ENCODE peak calls at places on chromosomes 6 and 20, in six cellular contexts. P is A549, F is upper lobe of left lung, B is HepG2, T is GM12878, U is K562. H is an unnamed sample.

GRCh38 chr20:33280000-33280680 is 2.9 kb upstream of the BPIFB1 start:
- ATAC-seq in P (no peak), F (no peak), B (peak), T (no peak), U (no peak), H (no peak)

GRCh38 chr6:134746125-134746524 is 203.8 kb downstream of the ALDH8A1 start:
- ATAC-seq in P (peak), F (no peak), B (peak), T (no peak), U (no peak), H (no peak)

GRCh38 chr6:129153257-129153656 is 270.3 kb downstream of the LAMA2 start:
- ATAC-seq in P (no peak), F (no peak), B (no peak), T (no peak), U (no peak), H (peak)

GRCh38 chr6:133705731-133706130 is 183.2 kb upstream of the TCF21 start:
- ATAC-seq in P (no peak), F (no peak), B (no peak), T (no peak), U (no peak), H (no peak)

GRCh38 chr6:136757150-136757549 is 35.1 kb downstream of the MAP3K5 start:
- ATAC-seq in P (no peak), F (no peak), B (no peak), T (no peak), U (no peak), H (peak)

GRCh38 chr20:47741669-47742345 is 43.5 kb downstream of the SULF2 start:
- ATAC-seq in P (no peak), F (no peak), B (peak), T (no peak), U (no peak), H (peak)

GRCh38 chr20:62952373-62953166 is at the start of gene SLC17A9:
- ATAC-seq in P (no peak), F (peak), B (peak), T (peak), U (no peak), H (peak)

GRCh38 chr20:40582531-40582930 is 106.5 kb downstream of the MAFB start:
- ATAC-seq in P (no peak), F (no peak), B (peak), T (no peak), U (no peak), H (no peak)

GRCh38 chr6:106751501-106752252 is 122.3 kb downstream of the QRSL1 start:
- ATAC-seq in P (peak), F (no peak), B (peak), T (no peak), U (no peak), H (no peak)

GRCh38 chr20:50557549-50558134 is 47.5 kb downstream of the PTPN1 start:
- ATAC-seq in P (no peak), F (no peak), B (no peak), T (no peak), U (no peak), H (no peak)

GRCh38 chr6:87907521-87907920 is 140.1 kb upstream of the SPACA1 start:
- ATAC-seq in P (no peak), F (no peak), B (no peak), T (peak), U (no peak), H (no peak)

GRCh38 chr6:6414946-6415345 is 94.5 kb upstream of the F13A1 start:
- ATAC-seq in P (no peak), F (no peak), B (no peak), T (no peak), U (no peak), H (no peak)

GRCh38 chr20:16615199-16615598 is 42.0 kb upstream of the KIF16B start:
- ATAC-seq in P (no peak), F (no peak), B (no peak), T (no peak), U (no peak), H (no peak)

GRCh38 chr20:53570446-53571276 is 23.0 kb downstream of the ZNF217 start:
- ATAC-seq in P (no peak), F (no peak), B (no peak), T (peak), U (no peak), H (no peak)

GRCh38 chr6:77837034-77837784 is 184.4 kb downstream of the MEI4 start:
- ATAC-seq in P (no peak), F (no peak), B (no peak), T (peak), U (no peak), H (no peak)

GRCh38 chr20:31853481-31853880 is 8.1 kb upstream of the FOXS1 start:
- ATAC-seq in P (no peak), F (no peak), B (no peak), T (no peak), U (no peak), H (no peak)

GRCh38 chr6:165729307-165729936 is 66.4 kb upstream of the PDE10A start:
- ATAC-seq in P (peak), F (no peak), B (peak), T (peak), U (peak), H (no peak)

DNA sequence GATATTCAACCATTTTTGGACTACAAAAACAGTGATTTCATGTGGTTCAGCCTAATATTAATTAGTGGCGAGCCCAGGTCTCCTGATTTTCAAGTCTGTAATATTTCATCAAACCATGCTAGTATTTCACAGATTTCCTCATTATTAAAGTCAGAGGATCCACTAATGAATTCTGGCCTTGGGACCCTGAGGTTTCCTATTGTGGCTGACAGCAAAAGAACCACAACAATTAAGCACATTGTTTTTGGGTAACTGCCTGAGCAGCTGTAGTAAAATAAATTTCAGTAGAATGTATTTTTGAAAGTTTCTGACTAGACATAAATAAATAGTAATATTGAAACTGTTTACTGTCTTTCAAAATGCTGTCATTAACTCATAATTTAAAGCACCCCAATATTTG is 630.7 kb upstream of the MMS22L start:
- ATAC-seq in P (no peak), F (no peak), B (no peak), T (no peak), U (no peak), H (no peak)
- TF ChIP-seq EP300 in P (no peak), F (no peak), B (no peak), T (no peak), U (no peak), H (no peak)

GRCh38 chr6:160428069-160428430 is 79.9 kb downstream of the SLC22A3 start:
- ATAC-seq in P (no peak), F (no peak), B (no peak), T (no peak), U (no peak), H (no peak)

GRCh38 chr6:160430203-160430602 is 82.0 kb downstream of the SLC22A3 start:
- ATAC-seq in P (no peak), F (no peak), B (no peak), T (no peak), U (no peak), H (no peak)

GRCh38 chr6:160428818-160429744 is 80.9 kb downstream of the SLC22A3 start:
- ATAC-seq in P (no peak), F (no peak), B (no peak), T (no peak), U (no peak), H (no peak)

GRCh38 chr6:160426146-160426545 is 78.0 kb downstream of the SLC22A3 start:
- ATAC-seq in P (no peak), F (no peak), B (no peak), T (no peak), U (no peak), H (no peak)

GRCh38 chr6:160427312-160428068 is 79.3 kb downstream of the SLC22A3 start:
- ATAC-seq in P (no peak), F (no peak), B (no peak), T (no peak), U (no peak), H (no peak)
- H3K27ac ChIP-seq in P (no peak), F (no peak), B (no peak), T (no peak), U (no peak), H (peak)

DNA sequence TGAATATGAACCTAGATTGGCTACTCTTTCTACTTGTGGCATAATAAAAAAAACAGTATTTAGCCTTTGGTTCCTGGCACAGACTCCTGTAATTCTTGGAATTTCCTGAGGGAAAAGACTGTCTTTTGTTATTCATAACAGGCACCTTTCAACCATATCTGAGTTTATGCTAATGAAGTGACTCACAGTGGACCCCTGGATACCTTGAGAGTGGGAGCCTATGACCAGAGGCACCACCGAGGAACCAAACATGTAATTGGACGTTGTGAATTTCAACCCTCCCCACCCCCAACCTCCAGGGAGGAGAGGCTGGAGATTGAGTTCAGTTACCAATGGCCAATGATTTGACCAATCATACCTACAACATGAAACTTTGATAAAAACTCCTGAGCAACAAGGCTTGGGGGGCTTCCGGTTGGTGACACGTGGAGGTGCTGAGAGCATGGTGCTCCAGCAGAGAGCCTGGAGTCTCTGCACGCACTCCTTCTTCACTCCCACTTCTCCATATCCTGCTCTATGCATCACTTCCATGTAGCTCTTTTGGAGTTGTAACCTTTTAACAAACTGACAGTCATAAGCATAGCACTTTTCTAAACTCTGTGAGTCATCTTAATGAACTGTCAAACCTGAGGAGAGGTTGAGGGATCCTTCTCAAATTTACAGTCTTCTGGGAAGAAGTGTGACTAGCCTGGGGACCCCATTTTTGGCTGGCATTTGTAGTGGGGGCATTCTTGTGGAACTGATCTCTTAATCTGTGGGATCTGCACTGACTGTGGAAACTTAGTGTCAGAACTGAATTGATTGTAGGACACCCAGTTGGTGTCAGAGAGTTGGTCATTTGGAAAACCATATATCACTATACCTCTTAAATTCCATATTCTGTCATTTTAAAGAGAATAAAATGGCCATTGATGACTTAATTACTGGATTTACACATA is 48.6 kb downstream of the LAMA4 start:
- ATAC-seq in P (no peak), F (no peak), B (no peak), T (no peak), U (no peak), H (no peak)
- TF ChIP-seq EP300 in P (no peak), F (no peak), B (no peak), T (no peak), U (no peak), H (no peak)

DNA sequence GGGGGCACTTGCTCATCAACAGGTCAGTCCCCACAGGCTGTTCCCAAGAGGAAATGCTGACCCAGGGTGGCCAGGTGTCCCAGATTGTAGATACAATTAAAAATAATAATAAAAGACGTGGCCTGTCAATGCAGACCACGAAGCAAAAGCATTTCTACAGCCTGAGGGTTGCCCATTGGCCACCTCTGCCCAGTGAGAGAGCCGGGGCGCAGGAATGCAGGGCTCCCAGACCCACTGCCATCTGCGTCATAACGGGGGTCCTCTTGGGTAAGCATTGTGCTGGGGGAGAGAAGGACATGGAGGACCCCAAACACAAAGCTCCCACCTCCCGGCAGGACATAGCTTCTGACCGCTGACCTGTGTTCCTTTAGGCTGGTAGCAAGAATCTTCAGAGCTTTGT is 22.9 kb upstream of the AFDN start:
- ATAC-seq in P (no peak), F (no peak), B (no peak), T (no peak), U (no peak), H (no peak)
- H3K27ac ChIP-seq in P (no peak), F (no peak), B (no peak), T (no peak), U (no peak), H (no peak)

GRCh38 chr6:169155481-169155880 is 98.2 kb downstream of the THBS2 start:
- ATAC-seq in P (no peak), F (no peak), B (no peak), T (no peak), U (no peak), H (no peak)
- TF ChIP-seq EP300 in P (no peak), F (no peak), B (no peak), T (no peak), U (no peak), H (no peak)

GRCh38 chr6:86042214-86042613 is 399.5 kb upstream of the SYNCRIP start:
- ATAC-seq in P (no peak), F (no peak), B (no peak), T (no peak), U (no peak), H (no peak)
- H3K27ac ChIP-seq in P (no peak), F (no peak), B (no peak), T (no peak), U (no peak), H (no peak)

GRCh38 chr6:82416346-82416745 is 52.7 kb downstream of the TPBG start:
- ATAC-seq in P (no peak), F (no peak), B (no peak), T (no peak), U (no peak), H (no peak)
- TF ChIP-seq EP300 in P (no peak), F (no peak), B (no peak), T (no peak), U (no peak), H (no peak)

GRCh38 chr20:38853759-38854158 is 48.3 kb downstream of the PPP1R16B start:
- ATAC-seq in P (no peak), F (no peak), B (no peak), T (no peak), U (no peak), H (no peak)
- H3K27ac ChIP-seq in P (no peak), F (no peak), B (no peak), T (no peak), U (peak), H (no peak)

DNA sequence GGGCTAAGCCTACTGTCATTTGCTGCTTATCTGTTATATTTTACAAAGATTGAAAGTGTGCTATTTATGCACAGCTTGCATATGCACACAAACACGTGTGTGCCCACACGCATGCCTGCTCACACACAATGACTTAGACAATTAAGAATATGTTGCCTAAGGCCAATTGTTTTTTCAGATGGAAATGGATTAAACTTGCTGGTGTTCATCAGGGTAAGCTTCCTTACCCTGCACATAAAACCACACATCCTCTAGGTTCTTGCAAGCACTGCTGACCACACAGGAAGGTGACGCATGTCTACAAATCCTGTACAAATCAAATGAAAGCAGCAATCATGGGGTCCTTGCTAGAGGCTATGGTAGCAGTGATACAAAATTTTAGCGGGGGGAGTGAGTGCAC is 58.4 kb downstream of the GJA10 start:
- ATAC-seq in P (no peak), F (no peak), B (no peak), T (no peak), U (no peak), H (no peak)
- TF ChIP-seq EP300 in P (no peak), F (no peak), B (no peak), T (no peak), U (no peak), H (no peak)